ENCODE peak calls at places on chromosomes 16 and 17, in eight cellular contexts. One of them, this sample, is unnamed.

GRCh38 chr16:57141822-57142631 is 43.8 kb downstream of the PSME3IP1 start:
- DNase-seq in heart left ventricle: no peak
- DNase-seq in astrocyte: no peak
- DNase-seq in stomach: no peak
- DNase-seq in nephron progenitor cell: no peak
- DNase-seq in astrocyte of the cerebellum: no peak
- DNase-seq in esophagus squamous epithelium: no peak
- DNase-seq in CD8-positive, alpha-beta T cell: peak
- DNase-seq in this sample: no peak

GRCh38 chr16:11104168-11105037 is 151.6 kb downstream of the SOCS1 start:
- DNase-seq in heart left ventricle: no peak
- DNase-seq in astrocyte: no peak
- DNase-seq in stomach: no peak
- DNase-seq in nephron progenitor cell: no peak
- DNase-seq in astrocyte of the cerebellum: no peak
- DNase-seq in esophagus squamous epithelium: no peak
- DNase-seq in CD8-positive, alpha-beta T cell: no peak
- DNase-seq in this sample: no peak

GRCh38 chr16:87762071-87762571 is 3.7 kb downstream of the KLHDC4 start:
- DNase-seq in heart left ventricle: no peak
- DNase-seq in astrocyte: no peak
- DNase-seq in stomach: no peak
- DNase-seq in nephron progenitor cell: no peak
- DNase-seq in astrocyte of the cerebellum: no peak
- DNase-seq in esophagus squamous epithelium: no peak
- DNase-seq in CD8-positive, alpha-beta T cell: peak
- DNase-seq in this sample: no peak

GRCh38 chr16:75264531-75264998 is 13.1 kb upstream of the BCAR1 start:
- DNase-seq in heart left ventricle: no peak
- DNase-seq in astrocyte: no peak
- DNase-seq in stomach: no peak
- DNase-seq in nephron progenitor cell: no peak
- DNase-seq in astrocyte of the cerebellum: no peak
- DNase-seq in esophagus squamous epithelium: no peak
- DNase-seq in CD8-positive, alpha-beta T cell: no peak
- DNase-seq in this sample: no peak

GRCh38 chr17:65730711-65731169 is 169.3 kb upstream of the AXIN2 start:
- DNase-seq in heart left ventricle: no peak
- DNase-seq in astrocyte: no peak
- DNase-seq in stomach: no peak
- DNase-seq in nephron progenitor cell: no peak
- DNase-seq in astrocyte of the cerebellum: no peak
- DNase-seq in esophagus squamous epithelium: no peak
- DNase-seq in CD8-positive, alpha-beta T cell: no peak
- DNase-seq in this sample: peak

GRCh38 chr17:8117367-8117979 is 841 bp downstream of the ALOXE3 start:
- DNase-seq in heart left ventricle: no peak
- DNase-seq in astrocyte: no peak
- DNase-seq in stomach: no peak
- DNase-seq in nephron progenitor cell: peak
- DNase-seq in astrocyte of the cerebellum: no peak
- DNase-seq in esophagus squamous epithelium: no peak
- DNase-seq in CD8-positive, alpha-beta T cell: no peak
- DNase-seq in this sample: no peak

GRCh38 chr16:31084584-31085298 is 4.0 kb downstream of the PRSS53 start:
- DNase-seq in heart left ventricle: no peak
- DNase-seq in astrocyte: no peak
- DNase-seq in stomach: no peak
- DNase-seq in nephron progenitor cell: no peak
- DNase-seq in astrocyte of the cerebellum: no peak
- DNase-seq in esophagus squamous epithelium: no peak
- DNase-seq in CD8-positive, alpha-beta T cell: no peak
- DNase-seq in this sample: no peak

GRCh38 chr16:14548933-14549788 is 80.9 kb downstream of the PARN start:
- DNase-seq in heart left ventricle: no peak
- DNase-seq in astrocyte: peak
- DNase-seq in stomach: no peak
- DNase-seq in nephron progenitor cell: no peak
- DNase-seq in astrocyte of the cerebellum: no peak
- DNase-seq in esophagus squamous epithelium: no peak
- DNase-seq in CD8-positive, alpha-beta T cell: no peak
- DNase-seq in this sample: no peak

GRCh38 chr16:5041604-5042133 is 7.9 kb upstream of the NAGPA start:
- DNase-seq in heart left ventricle: no peak
- DNase-seq in astrocyte: peak
- DNase-seq in stomach: no peak
- DNase-seq in nephron progenitor cell: no peak
- DNase-seq in astrocyte of the cerebellum: peak
- DNase-seq in esophagus squamous epithelium: no peak
- DNase-seq in CD8-positive, alpha-beta T cell: no peak
- DNase-seq in this sample: no peak

GRCh38 chr16:64626771-64627170 is 495.1 kb downstream of the CDH11 start:
- DNase-seq in heart left ventricle: no peak
- DNase-seq in astrocyte: peak
- DNase-seq in stomach: no peak
- DNase-seq in nephron progenitor cell: no peak
- DNase-seq in astrocyte of the cerebellum: no peak
- DNase-seq in esophagus squamous epithelium: no peak
- DNase-seq in CD8-positive, alpha-beta T cell: no peak
- DNase-seq in this sample: no peak

GRCh38 chr17:80908776-80909175 is 82.9 kb upstream of the CHMP6 start:
- DNase-seq in heart left ventricle: no peak
- DNase-seq in astrocyte: no peak
- DNase-seq in stomach: no peak
- DNase-seq in nephron progenitor cell: no peak
- DNase-seq in astrocyte of the cerebellum: no peak
- DNase-seq in esophagus squamous epithelium: no peak
- DNase-seq in CD8-positive, alpha-beta T cell: no peak
- DNase-seq in this sample: no peak

GRCh38 chr16:72443809-72444208 is 271.9 kb upstream of the PMFBP1 start:
- DNase-seq in heart left ventricle: no peak
- DNase-seq in astrocyte: no peak
- DNase-seq in stomach: no peak
- DNase-seq in nephron progenitor cell: no peak
- DNase-seq in astrocyte of the cerebellum: no peak
- DNase-seq in esophagus squamous epithelium: no peak
- DNase-seq in CD8-positive, alpha-beta T cell: no peak
- DNase-seq in this sample: no peak

GRCh38 chr17:489758-490329 is 137.2 kb upstream of the RPH3AL start:
- DNase-seq in heart left ventricle: peak
- DNase-seq in astrocyte: peak
- DNase-seq in stomach: peak
- DNase-seq in nephron progenitor cell: peak
- DNase-seq in astrocyte of the cerebellum: no peak
- DNase-seq in esophagus squamous epithelium: no peak
- DNase-seq in CD8-positive, alpha-beta T cell: peak
- DNase-seq in this sample: no peak

GRCh38 chr17:76184266-76184665 is 43.2 kb upstream of the FOXJ1 start:
- DNase-seq in heart left ventricle: no peak
- DNase-seq in astrocyte: no peak
- DNase-seq in stomach: no peak
- DNase-seq in nephron progenitor cell: no peak
- DNase-seq in astrocyte of the cerebellum: no peak
- DNase-seq in esophagus squamous epithelium: no peak
- DNase-seq in CD8-positive, alpha-beta T cell: no peak
- DNase-seq in this sample: no peak

GRCh38 chr17:41494524-41494923 is 4.8 kb upstream of the KRT36 start:
- DNase-seq in heart left ventricle: no peak
- DNase-seq in astrocyte: peak
- DNase-seq in stomach: no peak
- DNase-seq in nephron progenitor cell: no peak
- DNase-seq in astrocyte of the cerebellum: no peak
- DNase-seq in esophagus squamous epithelium: no peak
- DNase-seq in CD8-positive, alpha-beta T cell: no peak
- DNase-seq in this sample: no peak

DNA sequence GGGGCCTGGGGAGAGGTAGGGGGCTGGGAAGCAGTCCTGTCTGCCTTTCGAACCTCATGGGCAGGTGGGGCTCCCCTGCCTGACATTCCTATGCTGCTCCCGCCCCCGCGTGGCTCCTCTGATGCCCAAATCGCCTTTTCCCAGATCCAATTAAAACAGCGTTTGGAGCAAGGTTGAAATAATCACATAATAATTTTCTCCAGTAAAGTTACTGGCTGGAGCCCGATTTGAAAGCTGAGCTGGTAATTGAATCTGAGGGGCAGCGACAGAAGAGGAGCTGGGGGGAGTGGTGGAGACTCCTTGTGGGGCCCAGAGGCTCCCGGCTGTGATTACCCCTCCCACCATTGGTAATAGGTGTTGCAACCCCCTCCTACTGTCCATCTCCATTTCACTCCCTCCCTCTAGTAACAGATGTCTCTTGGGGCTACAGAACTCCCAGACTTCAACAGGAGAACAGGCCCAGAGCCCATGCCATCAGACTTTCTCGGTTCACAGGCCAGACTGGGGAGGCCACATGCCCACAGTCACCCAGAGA is 38.9 kb upstream of the C1QL1 start:
- DNase-seq in heart left ventricle: no peak
- DNase-seq in astrocyte: no peak
- DNase-seq in stomach: no peak
- DNase-seq in nephron progenitor cell: no peak
- DNase-seq in astrocyte of the cerebellum: no peak
- DNase-seq in esophagus squamous epithelium: no peak
- DNase-seq in CD8-positive, alpha-beta T cell: no peak
- DNase-seq in this sample: no peak
- TF ChIP-seq CTCF in heart left ventricle: no peak
- TF ChIP-seq CTCF in astrocyte: no peak
- TF ChIP-seq CTCF in stomach: no peak
- TF ChIP-seq CTCF in nephron progenitor cell: no peak
- TF ChIP-seq CTCF in astrocyte of the cerebellum: no peak
- TF ChIP-seq CTCF in esophagus squamous epithelium: no peak
- TF ChIP-seq CTCF in CD8-positive, alpha-beta T cell: no peak
- TF ChIP-seq CTCF in this sample: peak

GRCh38 chr17:2336215-2337151 is at the start of gene TSR1:
- DNase-seq in heart left ventricle: peak
- DNase-seq in astrocyte: peak
- DNase-seq in stomach: peak
- DNase-seq in nephron progenitor cell: peak
- DNase-seq in astrocyte of the cerebellum: peak
- DNase-seq in esophagus squamous epithelium: peak
- DNase-seq in CD8-positive, alpha-beta T cell: peak
- DNase-seq in this sample: peak
- TF ChIP-seq CTCF in heart left ventricle: peak
- TF ChIP-seq CTCF in astrocyte: no peak
- TF ChIP-seq CTCF in stomach: peak
- TF ChIP-seq CTCF in nephron progenitor cell: no peak
- TF ChIP-seq CTCF in astrocyte of the cerebellum: peak
- TF ChIP-seq CTCF in esophagus squamous epithelium: no peak
- TF ChIP-seq CTCF in CD8-positive, alpha-beta T cell: peak
- TF ChIP-seq CTCF in this sample: peak

GRCh38 chr17:17880577-17881196 is 43.9 kb upstream of the SREBF1 start:
- DNase-seq in heart left ventricle: no peak
- DNase-seq in astrocyte: no peak
- DNase-seq in stomach: no peak
- DNase-seq in nephron progenitor cell: no peak
- DNase-seq in astrocyte of the cerebellum: no peak
- DNase-seq in esophagus squamous epithelium: no peak
- DNase-seq in CD8-positive, alpha-beta T cell: no peak
- DNase-seq in this sample: no peak

GRCh38 chr17:17876959-17877547 is 40.3 kb upstream of the SREBF1 start:
- DNase-seq in heart left ventricle: peak
- DNase-seq in astrocyte: peak
- DNase-seq in stomach: peak
- DNase-seq in nephron progenitor cell: no peak
- DNase-seq in astrocyte of the cerebellum: no peak
- DNase-seq in esophagus squamous epithelium: no peak
- DNase-seq in CD8-positive, alpha-beta T cell: no peak
- DNase-seq in this sample: no peak

GRCh38 chr17:17873450-17873991 is 36.7 kb upstream of the SREBF1 start:
- DNase-seq in heart left ventricle: no peak
- DNase-seq in astrocyte: no peak
- DNase-seq in stomach: no peak
- DNase-seq in nephron progenitor cell: no peak
- DNase-seq in astrocyte of the cerebellum: no peak
- DNase-seq in esophagus squamous epithelium: no peak
- DNase-seq in CD8-positive, alpha-beta T cell: no peak
- DNase-seq in this sample: no peak

GRCh38 chr17:17874478-17874877 is 37.7 kb upstream of the SREBF1 start:
- DNase-seq in heart left ventricle: peak
- DNase-seq in astrocyte: peak
- DNase-seq in stomach: no peak
- DNase-seq in nephron progenitor cell: no peak
- DNase-seq in astrocyte of the cerebellum: peak
- DNase-seq in esophagus squamous epithelium: no peak
- DNase-seq in CD8-positive, alpha-beta T cell: no peak
- DNase-seq in this sample: no peak

DNA sequence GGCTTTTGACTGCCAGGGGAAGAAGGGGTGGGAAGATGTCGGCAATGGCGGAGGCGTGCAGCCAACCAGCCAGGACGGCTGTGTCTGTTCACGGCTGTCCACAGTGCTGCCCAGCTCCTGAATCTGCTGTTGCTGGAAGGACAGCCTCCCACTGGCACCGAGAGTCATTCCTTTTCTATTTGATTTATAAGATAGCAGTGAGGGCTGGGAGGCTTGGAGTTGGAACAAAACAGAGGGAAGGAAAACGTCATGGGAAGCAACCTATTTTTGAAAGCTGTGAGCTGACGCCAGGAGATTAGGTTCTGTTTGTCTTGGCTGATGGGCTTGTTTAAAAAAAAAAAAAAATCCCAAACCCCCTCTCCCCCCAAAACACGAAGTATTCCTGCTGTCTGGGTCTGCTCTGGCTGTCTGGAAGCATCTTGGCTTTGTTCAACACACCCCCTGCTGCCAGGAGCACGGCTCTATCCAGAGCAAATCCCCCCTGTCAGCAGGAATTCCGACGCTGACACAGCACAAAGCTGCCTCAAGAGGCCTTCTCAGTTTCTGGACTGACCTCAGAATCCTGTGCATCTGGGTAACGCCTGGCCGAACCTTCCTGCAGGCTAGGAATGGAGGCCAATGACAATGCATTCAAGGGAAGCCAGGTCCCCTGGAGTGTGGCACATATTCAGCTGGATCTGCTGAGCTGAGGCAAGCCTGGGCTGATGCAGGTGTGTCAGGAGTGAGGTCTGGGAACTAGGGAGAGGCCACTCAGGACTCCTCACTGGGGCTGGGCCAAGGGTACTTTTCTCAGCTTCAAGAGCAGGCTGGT is 41.0 kb upstream of the SREBF1 start:
- DNase-seq in heart left ventricle: peak
- DNase-seq in astrocyte: peak
- DNase-seq in stomach: peak
- DNase-seq in nephron progenitor cell: peak
- DNase-seq in astrocyte of the cerebellum: peak
- DNase-seq in esophagus squamous epithelium: peak
- DNase-seq in CD8-positive, alpha-beta T cell: no peak
- DNase-seq in this sample: peak
- TF ChIP-seq CTCF in heart left ventricle: no peak
- TF ChIP-seq CTCF in astrocyte: no peak
- TF ChIP-seq CTCF in stomach: no peak
- TF ChIP-seq CTCF in nephron progenitor cell: no peak
- TF ChIP-seq CTCF in astrocyte of the cerebellum: no peak
- TF ChIP-seq CTCF in esophagus squamous epithelium: no peak
- TF ChIP-seq CTCF in CD8-positive, alpha-beta T cell: no peak
- TF ChIP-seq CTCF in this sample: no peak

DNA sequence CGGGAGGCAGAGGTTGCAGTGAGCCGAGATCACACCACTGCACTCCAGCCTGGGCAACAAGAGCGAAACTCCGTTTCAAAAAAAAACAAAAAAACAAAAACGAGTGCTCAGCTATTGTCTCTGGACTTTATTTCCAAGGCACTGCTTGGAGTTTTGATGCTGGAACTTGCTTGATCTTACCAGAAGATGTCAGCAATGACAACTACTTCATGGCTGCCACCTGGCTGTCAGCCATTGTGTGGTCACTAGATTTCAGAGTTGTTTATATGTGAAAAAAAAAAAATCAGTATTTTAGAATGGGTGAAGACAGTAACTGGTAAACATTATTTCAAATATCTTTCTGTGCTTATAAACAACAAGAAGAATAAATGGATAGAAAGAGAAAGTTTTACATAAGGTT is 26.3 kb upstream of the OR4D1 start:
- DNase-seq in heart left ventricle: no peak
- DNase-seq in astrocyte: peak
- DNase-seq in stomach: no peak
- DNase-seq in nephron progenitor cell: no peak
- DNase-seq in astrocyte of the cerebellum: peak
- DNase-seq in esophagus squamous epithelium: no peak
- DNase-seq in CD8-positive, alpha-beta T cell: peak
- DNase-seq in this sample: no peak
- TF ChIP-seq CTCF in heart left ventricle: peak
- TF ChIP-seq CTCF in astrocyte: peak
- TF ChIP-seq CTCF in stomach: no peak
- TF ChIP-seq CTCF in nephron progenitor cell: no peak
- TF ChIP-seq CTCF in astrocyte of the cerebellum: peak
- TF ChIP-seq CTCF in esophagus squamous epithelium: no peak
- TF ChIP-seq CTCF in CD8-positive, alpha-beta T cell: peak
- TF ChIP-seq CTCF in this sample: no peak

This sample was measured in AG09319.